ENCODE peak calls at places on chromosomes 16 and 17, in eight cellular contexts. T, W, K, B, J, E, S and X are unnamed samples.
A peak's percentile ranks its signal among the peaks of the same experiment; 100 is the strongest.

GRCh38 chr16:81716478-81717210 is 62.4 kb upstream of the PLCG2 start:
- DNase-seq in K (no peak), W (no peak), T (no peak), S (no peak), B (no peak), E (no peak), J (no peak), X (no peak)

GRCh38 chr16:28977703-28978641 is 3.4 kb downstream of the SPNS1 start:
- DNase-seq in J (no peak), K (no peak), S (peak; percentile 32), T (no peak), E (no peak), W (peak; percentile 94), B (no peak), X (no peak)

GRCh38 chr17:58487589-58488427 is at the start of gene HSF5:
- DNase-seq in K (no peak), S (peak; percentile 19), W (peak; percentile 57), B (peak; percentile 3), T (no peak), E (peak; percentile 65), J (peak; percentile 19), X (no peak)

GRCh38 chr16:1310832-1311200 is 1.4 kb downstream of the UBE2I start:
- DNase-seq in J (no peak), E (no peak), B (no peak), T (no peak), K (no peak), W (peak; percentile 73), S (peak; percentile 32), X (no peak)

GRCh38 chr16:85659805-85660511 is 28.8 kb downstream of the GINS2 start:
- DNase-seq in J (no peak), K (peak; percentile 72), W (peak; percentile 97), B (peak; percentile 50), E (peak; percentile 33), T (peak; percentile 51), S (peak; percentile 48), X (no peak)

GRCh38 chr17:7435676-7436555 is 681 bp downstream of the TMEM102 start:
- DNase-seq in K (no peak), S (peak; percentile 63), W (peak; percentile 90), J (peak; percentile 29), E (peak; percentile 25), T (no peak), B (no peak), X (no peak)

GRCh38 chr17:20294120-20294519 is 173.2 kb downstream of the LGALS9B start:
- DNase-seq in T (no peak), J (no peak), K (no peak), B (no peak), W (no peak), E (no peak), S (no peak), X (no peak)

GRCh38 chr17:65987988-65988387 is 203.9 kb downstream of the CEP112 start:
- DNase-seq in T (peak; percentile 67), W (peak; percentile 22), K (no peak), E (no peak), S (peak; percentile 67), J (no peak), B (peak; percentile 57), X (peak; percentile 3)

GRCh38 chr17:67068999-67069398 is 24.6 kb downstream of the CACNG1 start:
- DNase-seq in K (no peak), E (no peak), B (peak; percentile 2), T (no peak), J (no peak), S (no peak), W (no peak), X (no peak)

GRCh38 chr16:71262391-71262790 is 26.8 kb downstream of the CMTR2 start:
- DNase-seq in E (no peak), B (no peak), T (no peak), K (no peak), W (no peak), J (no peak), S (no peak), X (no peak)

GRCh38 chr17:31297090-31297489 is at the start of gene OMG:
- DNase-seq in T (no peak), S (no peak), J (no peak), B (no peak), E (no peak), W (no peak), K (peak; percentile 91), X (no peak)

GRCh38 chr16:17509194-17509593 is 38.4 kb upstream of the XYLT1 start:
- DNase-seq in J (no peak), E (no peak), W (no peak), T (no peak), K (no peak), S (no peak), B (no peak), X (no peak)

GRCh38 chr16:87042551-87043272 is 274.5 kb downstream of the C16orf95 start:
- DNase-seq in K (no peak), S (no peak), E (no peak), T (no peak), J (no peak), B (no peak), W (no peak), X (no peak)

GRCh38 chr17:9839433-9839832 is 13.7 kb downstream of the GLP2R start:
- DNase-seq in T (no peak), B (no peak), W (peak; percentile 66), S (no peak), J (no peak), K (no peak), E (no peak), X (no peak)

GRCh38 chr17:64491034-64491860 is 5.6 kb downstream of the POLG2 start:
- DNase-seq in K (no peak), J (no peak), B (peak; percentile 63), T (no peak), S (peak; percentile 59), E (no peak), W (no peak), X (no peak)

GRCh38 chr17:61219460-61219859 is 180.2 kb upstream of the TBX2 start:
- DNase-seq in J (no peak), K (no peak), S (no peak), B (peak; percentile 82), T (no peak), W (no peak), E (no peak), X (no peak)

GRCh38 chr17:72333570-72333969 is 212.8 kb downstream of the SOX9 start:
- DNase-seq in W (no peak), S (no peak), E (no peak), B (no peak), J (no peak), T (no peak), K (no peak), X (no peak)

GRCh38 chr16:71943887-71944286 is 48.6 kb downstream of the IST1 start:
- DNase-seq in B (no peak), S (no peak), K (no peak), J (no peak), E (no peak), T (no peak), W (no peak), X (no peak)

GRCh38 chr17:27288183-27288582 is 5.7 kb upstream of the WSB1 start:
- DNase-seq in T (no peak), W (no peak), E (no peak), J (no peak), B (no peak), K (no peak), S (no peak), X (no peak)

GRCh38 chr16:785563-786535 is 2.3 kb downstream of the RPUSD1 start:
- DNase-seq in T (peak; percentile 29), K (peak; percentile 26), J (peak; percentile 60), S (peak; percentile 71), B (peak; percentile 41), W (peak; percentile 97), E (peak; percentile 53), X (no peak)

GRCh38 chr16:1816396-1817275 is 10.0 kb downstream of the HAGH start:
- DNase-seq in W (peak; percentile 59), J (no peak), K (no peak), S (no peak), B (no peak), E (no peak), T (no peak), X (no peak)

GRCh38 chr17:35740997-35741931 is 9.8 kb downstream of the RASL10B start:
- DNase-seq in E (no peak), W (peak; percentile 93), T (no peak), J (no peak), B (no peak), S (peak; percentile 27), K (no peak), X (no peak)

GRCh38 chr17:57530508-57530907 is 214.6 kb downstream of the CCDC182 start:
- DNase-seq in T (peak; percentile 54), B (no peak), J (no peak), W (no peak), K (no peak), S (peak; percentile 27), E (no peak), X (no peak)

GRCh38 chr17:8947201-8947600 is 18.3 kb downstream of the PIK3R5 start:
- DNase-seq in K (no peak), W (no peak), J (no peak), B (no peak), T (no peak), E (no peak), S (no peak), X (no peak)

GRCh38 chr16:31093132-31093703 is 1.4 kb downstream of the VKORC1 start:
- DNase-seq in S (peak; percentile 48), J (no peak), E (no peak), T (peak; percentile 49), K (peak; percentile 78), B (no peak), W (peak; percentile 92), X (no peak)

GRCh38 chr17:31695456-31696090 is 163.5 kb downstream of the COPRS start:
- DNase-seq in E (no peak), T (no peak), K (no peak), W (no peak), B (peak; percentile 48), S (no peak), J (no peak), X (no peak)

GRCh38 chr17:4789701-4789950 is 862 bp downstream of the GLTPD2 start:
- DNase-seq in B (no peak), K (no peak), W (no peak), S (peak; percentile 36), E (no peak), T (no peak), J (no peak), X (no peak)

GRCh38 chr16:81678326-81679095 is 100.6 kb upstream of the PLCG2 start:
- DNase-seq in S (no peak), B (no peak), T (no peak), J (no peak), K (no peak), W (no peak), E (no peak), X (no peak)

GRCh38 chr16:87945351-87946042 is 5.7 kb upstream of the BANP start:
- DNase-seq in E (no peak), B (peak; percentile 83), S (peak; percentile 98), W (peak; percentile 73), J (peak; percentile 84), T (peak; percentile 95), K (peak; percentile 81), X (peak; percentile 92)